ENCODE peak calls at places on chromosomes 11 and 22, in five cellular contexts. One of them, this sample, is unnamed.
A peak's percentile ranks its signal among the peaks of the same experiment; 100 is the strongest.

GRCh38 chr11:64055077-64055476 is 19.3 kb downstream of the FLRT1 start:
- DNase-seq in IMR-90: no peak
- DNase-seq in mesenchymal stem cell: no peak
- DNase-seq in H1: no peak
- DNase-seq in trophoblast cell: no peak
- DNase-seq in this sample: no peak

GRCh38 chr22:45009881-45010531 is at the start of gene PHF21B:
- DNase-seq in IMR-90: peak; percentile 22
- DNase-seq in mesenchymal stem cell: peak; percentile 38
- DNase-seq in H1: peak; percentile 91
- DNase-seq in trophoblast cell: no peak
- DNase-seq in this sample: peak; percentile 86

GRCh38 chr22:40714514-40714966 is 35.3 kb downstream of the MCHR1 start:
- DNase-seq in IMR-90: peak; percentile 68
- DNase-seq in mesenchymal stem cell: peak; percentile 63
- DNase-seq in H1: peak; percentile 72
- DNase-seq in trophoblast cell: no peak
- DNase-seq in this sample: peak; percentile 91

GRCh38 chr22:35631597-35631996 is 14.5 kb upstream of the MB start:
- DNase-seq in IMR-90: no peak
- DNase-seq in mesenchymal stem cell: no peak
- DNase-seq in H1: peak; percentile 85
- DNase-seq in trophoblast cell: peak; percentile 62
- DNase-seq in this sample: no peak

GRCh38 chr11:32231909-32232493 is 141.1 kb downstream of the RCN1 start:
- DNase-seq in IMR-90: peak; percentile 14
- DNase-seq in mesenchymal stem cell: peak; percentile 29
- DNase-seq in H1: peak; percentile 58
- DNase-seq in trophoblast cell: peak; percentile 16
- DNase-seq in this sample: peak; percentile 39

GRCh38 chr22:41856484-41856883 is 23.6 kb downstream of the SREBF2 start:
- DNase-seq in IMR-90: no peak
- DNase-seq in mesenchymal stem cell: no peak
- DNase-seq in H1: no peak
- DNase-seq in trophoblast cell: no peak
- DNase-seq in this sample: no peak

GRCh38 chr11:59186130-59186594 is 14.2 kb downstream of the DTX4 start:
- DNase-seq in IMR-90: no peak
- DNase-seq in mesenchymal stem cell: no peak
- DNase-seq in H1: peak; percentile 82
- DNase-seq in trophoblast cell: peak; percentile 97
- DNase-seq in this sample: no peak

GRCh38 chr11:17277024-17277584 is 565 bp downstream of the NUCB2 start:
- DNase-seq in IMR-90: peak; percentile 63
- DNase-seq in mesenchymal stem cell: peak; percentile 63
- DNase-seq in H1: no peak
- DNase-seq in trophoblast cell: no peak
- DNase-seq in this sample: no peak

GRCh38 chr11:126307706-126308105 is 3.8 kb downstream of the DCPS start:
- DNase-seq in IMR-90: peak; percentile 58
- DNase-seq in mesenchymal stem cell: peak; percentile 49
- DNase-seq in H1: peak; percentile 59
- DNase-seq in trophoblast cell: no peak
- DNase-seq in this sample: no peak

GRCh38 chr11:2929880-2930704 is 872 bp upstream of the PHLDA2 start:
- DNase-seq in IMR-90: peak; percentile 61
- DNase-seq in mesenchymal stem cell: peak; percentile 85
- DNase-seq in H1: peak; percentile 73
- DNase-seq in trophoblast cell: peak; percentile 22
- DNase-seq in this sample: peak; percentile 18

GRCh38 chr11:16194566-16194965 is 161.8 kb downstream of the SOX6 start:
- DNase-seq in IMR-90: peak; percentile 11
- DNase-seq in mesenchymal stem cell: no peak
- DNase-seq in H1: no peak
- DNase-seq in trophoblast cell: no peak
- DNase-seq in this sample: no peak

GRCh38 chr11:71407356-71407755 is 40.8 kb downstream of the DHCR7 start:
- DNase-seq in IMR-90: no peak
- DNase-seq in mesenchymal stem cell: no peak
- DNase-seq in H1: no peak
- DNase-seq in trophoblast cell: no peak
- DNase-seq in this sample: no peak

GRCh38 chr11:111765320-111765983 is 737 bp downstream of the PPP2R1B start:
- DNase-seq in IMR-90: no peak
- DNase-seq in mesenchymal stem cell: peak; percentile 22
- DNase-seq in H1: no peak
- DNase-seq in trophoblast cell: no peak
- DNase-seq in this sample: no peak

GRCh38 chr11:61543606-61544306 is 35.2 kb downstream of the LRRC10B start:
- DNase-seq in IMR-90: peak; percentile 57
- DNase-seq in mesenchymal stem cell: no peak
- DNase-seq in H1: no peak
- DNase-seq in trophoblast cell: no peak
- DNase-seq in this sample: no peak

GRCh38 chr11:114595571-114595970 is at the start of gene NXPE4:
- DNase-seq in IMR-90: no peak
- DNase-seq in mesenchymal stem cell: no peak
- DNase-seq in H1: no peak
- DNase-seq in trophoblast cell: no peak
- DNase-seq in this sample: no peak

GRCh38 chr11:34599406-34599901 is 21.4 kb upstream of the EHF start:
- DNase-seq in IMR-90: peak; percentile 79
- DNase-seq in mesenchymal stem cell: peak; percentile 24
- DNase-seq in H1: no peak
- DNase-seq in trophoblast cell: no peak
- DNase-seq in this sample: no peak

GRCh38 chr11:94553938-94554337 is 10.2 kb downstream of the FUT4 start:
- DNase-seq in IMR-90: peak; percentile 91
- DNase-seq in mesenchymal stem cell: peak; percentile 39
- DNase-seq in H1: no peak
- DNase-seq in trophoblast cell: no peak
- DNase-seq in this sample: no peak

GRCh38 chr11:7347611-7348431 is 96.1 kb downstream of the SYT9 start:
- DNase-seq in IMR-90: no peak
- DNase-seq in mesenchymal stem cell: no peak
- DNase-seq in H1: no peak
- DNase-seq in trophoblast cell: no peak
- DNase-seq in this sample: no peak

GRCh38 chr11:3092603-3093141 is 35.4 kb upstream of the CARS1 start:
- DNase-seq in IMR-90: no peak
- DNase-seq in mesenchymal stem cell: no peak
- DNase-seq in H1: peak; percentile 43
- DNase-seq in trophoblast cell: no peak
- DNase-seq in this sample: no peak

GRCh38 chr11:1006762-1007161 is 29.8 kb downstream of the MUC6 start:
- DNase-seq in IMR-90: no peak
- DNase-seq in mesenchymal stem cell: no peak
- DNase-seq in H1: no peak
- DNase-seq in trophoblast cell: no peak
- DNase-seq in this sample: no peak

GRCh38 chr11:14357843-14358728 is 897 bp downstream of the RRAS2 start:
- DNase-seq in IMR-90: peak; percentile 54
- DNase-seq in mesenchymal stem cell: peak; percentile 80
- DNase-seq in H1: peak; percentile 78
- DNase-seq in trophoblast cell: peak; percentile 72
- DNase-seq in this sample: peak; percentile 67

GRCh38 chr11:62600367-62601113 is 1.1 kb downstream of the MTA2 start:
- DNase-seq in IMR-90: no peak
- DNase-seq in mesenchymal stem cell: no peak
- DNase-seq in H1: no peak
- DNase-seq in trophoblast cell: no peak
- DNase-seq in this sample: no peak

GRCh38 chr11:62601114-62601363 is 626 bp downstream of the MTA2 start:
- DNase-seq in IMR-90: no peak
- DNase-seq in mesenchymal stem cell: peak; percentile 43
- DNase-seq in H1: no peak
- DNase-seq in trophoblast cell: no peak
- DNase-seq in this sample: no peak

GRCh38 chr11:62602141-62603071 is 741 bp upstream of the MTA2 start:
- DNase-seq in IMR-90: peak; percentile 46
- DNase-seq in mesenchymal stem cell: no peak
- DNase-seq in H1: peak; percentile 77
- DNase-seq in trophoblast cell: peak; percentile 62
- DNase-seq in this sample: no peak

GRCh38 chr11:62603072-62603408 is 1.4 kb upstream of the MTA2 start:
- DNase-seq in IMR-90: no peak
- DNase-seq in mesenchymal stem cell: no peak
- DNase-seq in H1: peak; percentile 59
- DNase-seq in trophoblast cell: no peak
- DNase-seq in this sample: no peak

DNA sequence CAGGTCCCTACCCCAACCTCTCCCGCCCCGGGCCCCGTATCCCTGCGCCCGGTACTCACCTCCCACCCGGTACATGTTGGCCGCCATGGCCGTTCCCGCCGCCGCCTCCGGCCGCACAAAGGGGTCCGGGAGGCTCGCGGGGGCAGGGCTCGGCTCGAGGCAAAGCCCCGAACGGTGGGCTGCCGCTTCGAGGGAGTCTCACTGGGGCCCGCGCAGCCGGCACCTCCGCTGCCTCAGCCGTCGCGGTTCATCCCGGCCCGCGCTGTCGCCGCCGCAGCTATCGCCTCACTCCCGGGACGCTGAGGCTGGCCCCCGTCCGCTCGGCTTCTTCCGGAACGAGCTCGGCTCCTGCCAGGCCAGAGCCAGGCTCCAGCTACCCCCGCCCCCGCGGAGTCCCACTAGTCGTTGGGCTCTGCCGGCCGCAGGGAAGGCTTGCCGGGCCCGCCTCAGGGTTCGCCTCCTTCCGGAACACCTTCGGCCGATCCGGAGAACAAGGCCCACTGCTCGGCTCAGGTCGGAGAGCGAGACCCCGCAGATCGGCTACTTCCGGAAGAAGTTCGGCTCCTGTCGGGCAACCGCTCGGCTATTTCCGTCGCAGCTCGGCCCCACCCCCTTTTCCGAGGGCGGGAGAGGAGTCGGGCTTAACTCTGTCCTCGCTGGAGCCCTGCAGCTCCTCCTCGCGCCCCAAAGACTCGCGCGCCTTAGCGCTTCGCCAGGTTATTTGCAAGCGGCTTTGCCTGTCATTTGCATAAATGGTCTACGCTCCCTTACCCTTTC is at the start of gene MTA2:
- DNase-seq in IMR-90: peak; percentile 97
- DNase-seq in mesenchymal stem cell: peak; percentile 98
- DNase-seq in H1: peak; percentile 100
- DNase-seq in trophoblast cell: peak; percentile 99
- DNase-seq in this sample: peak; percentile 99
- H4K91ac ChIP-seq in IMR-90: peak within 1 kb of the TSS; percentile 74
- H4K91ac ChIP-seq in mesenchymal stem cell: peak within 1 kb of the TSS; percentile 91
- H4K91ac ChIP-seq in H1: peak within 1 kb of the TSS; percentile 38
- H4K91ac ChIP-seq in trophoblast cell: peak within 1 kb of the TSS; percentile 98
- H4K91ac ChIP-seq in this sample: peak within 1 kb of the TSS; percentile 31

DNA sequence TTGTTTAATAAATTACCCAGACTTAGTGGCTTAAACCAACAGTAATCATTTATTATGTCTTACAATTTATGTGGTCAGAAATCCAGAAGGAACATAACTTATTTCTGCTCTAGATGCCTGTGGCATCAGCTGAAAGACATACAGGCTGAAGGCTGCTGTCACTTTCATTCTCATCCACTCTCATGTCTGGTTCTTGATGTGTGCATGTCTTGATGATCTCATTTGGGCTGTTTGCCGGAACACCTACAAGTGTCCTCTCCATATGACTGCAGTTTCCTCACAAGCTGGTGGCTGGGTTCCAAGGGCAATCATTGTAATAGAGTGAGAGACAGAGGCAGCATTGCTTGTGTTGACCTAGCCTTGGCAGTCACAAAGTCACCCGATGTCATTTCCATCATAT is 1375.9 kb upstream of the RAG2 start:
- DNase-seq in IMR-90: no peak
- DNase-seq in mesenchymal stem cell: peak; percentile 53
- DNase-seq in H1: no peak
- DNase-seq in trophoblast cell: no peak
- DNase-seq in this sample: no peak
- H3K4me3 ChIP-seq in IMR-90: no peak overlapping the region
- H3K4me3 ChIP-seq in mesenchymal stem cell: no peak overlapping the region
- H3K4me3 ChIP-seq in H1: no peak overlapping the region
- H3K4me3 ChIP-seq in trophoblast cell: no peak overlapping the region
- H3K4me3 ChIP-seq in this sample: no peak overlapping the region

DNA sequence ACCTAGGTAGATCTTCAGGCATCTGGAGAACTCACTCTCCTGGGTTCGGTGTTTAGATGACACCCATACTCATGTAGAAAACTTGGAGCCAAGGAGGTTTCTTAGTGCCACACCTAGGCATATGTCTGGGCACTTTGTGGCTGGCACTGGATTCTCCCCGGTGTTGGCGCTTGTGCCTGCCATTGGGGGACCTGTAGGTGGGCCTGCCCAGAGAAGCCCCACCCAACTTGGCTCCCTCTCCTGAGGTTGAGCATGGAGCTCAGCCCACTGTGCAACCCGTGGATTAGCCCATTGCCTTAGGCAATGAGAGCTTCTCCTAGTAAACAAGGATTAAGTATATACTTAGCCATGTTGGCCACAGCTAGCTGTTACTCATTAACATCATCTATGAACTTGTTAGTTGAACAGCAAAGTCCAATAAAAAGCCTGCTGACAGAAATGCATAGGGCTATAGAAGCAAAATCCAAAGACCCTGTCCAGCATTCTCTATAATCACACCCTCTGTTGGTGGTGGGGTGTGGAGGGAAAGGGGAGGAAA is 335.5 kb upstream of the CHORDC1 start:
- DNase-seq in IMR-90: no peak
- DNase-seq in mesenchymal stem cell: no peak
- DNase-seq in H1: no peak
- DNase-seq in trophoblast cell: no peak
- DNase-seq in this sample: no peak
- H4K91ac ChIP-seq in IMR-90: no peak overlapping the region
- H4K91ac ChIP-seq in mesenchymal stem cell: no peak overlapping the region
- H4K91ac ChIP-seq in H1: no peak overlapping the region
- H4K91ac ChIP-seq in trophoblast cell: no peak overlapping the region
- H4K91ac ChIP-seq in this sample: no peak overlapping the region

GRCh38 chr11:116162086-116162485 is 610.7 kb downstream of the BUD13 start:
- DNase-seq in IMR-90: no peak
- DNase-seq in mesenchymal stem cell: no peak
- DNase-seq in H1: peak; percentile 11
- DNase-seq in trophoblast cell: no peak
- DNase-seq in this sample: no peak
- H3K4me3 ChIP-seq in IMR-90: no peak overlapping the region
- H3K4me3 ChIP-seq in mesenchymal stem cell: no peak overlapping the region
- H3K4me3 ChIP-seq in H1: no peak overlapping the region
- H3K4me3 ChIP-seq in trophoblast cell: no peak overlapping the region
- H3K4me3 ChIP-seq in this sample: no peak overlapping the region

DNA sequence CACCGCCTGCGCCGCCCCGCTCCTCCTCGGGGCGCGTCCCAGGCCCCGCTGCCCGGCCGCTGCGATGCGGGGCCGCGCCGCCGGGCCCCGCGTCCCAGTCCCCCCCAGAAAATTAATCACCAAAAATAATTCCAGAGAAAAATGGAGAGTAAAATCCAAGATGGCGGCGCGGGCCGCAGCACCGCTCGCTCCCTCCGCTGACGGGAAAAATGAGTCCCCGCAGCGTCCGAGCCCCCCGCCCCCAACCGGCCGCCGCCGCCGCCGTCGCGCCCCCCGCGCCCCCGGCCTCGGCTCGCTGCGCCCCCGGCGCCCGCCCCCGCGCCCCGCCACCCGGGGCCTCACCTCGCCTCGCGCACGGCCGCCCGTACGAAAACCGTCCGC is at the start of gene KMT5B:
- DNase-seq in IMR-90: peak; percentile 54
- DNase-seq in mesenchymal stem cell: peak; percentile 62
- DNase-seq in H1: peak; percentile 83
- DNase-seq in trophoblast cell: no peak
- DNase-seq in this sample: peak; percentile 64
- H4K91ac ChIP-seq in IMR-90: peak within 1 kb of the TSS; percentile 84
- H4K91ac ChIP-seq in mesenchymal stem cell: peak within 1 kb of the TSS; percentile 100
- H4K91ac ChIP-seq in H1: peak within 1 kb of the TSS; percentile 98
- H4K91ac ChIP-seq in trophoblast cell: peak within 1 kb of the TSS; percentile 100
- H4K91ac ChIP-seq in this sample: peak within 1 kb of the TSS; percentile 89

GRCh38 chr11:65111159-65111536 is 524 bp upstream of the TM7SF2 start:
- DNase-seq in IMR-90: no peak
- DNase-seq in mesenchymal stem cell: no peak
- DNase-seq in H1: no peak
- DNase-seq in trophoblast cell: no peak
- DNase-seq in this sample: no peak
- H3K4me3 ChIP-seq in IMR-90: no peak overlapping the region
- H3K4me3 ChIP-seq in mesenchymal stem cell: no peak overlapping the region
- H3K4me3 ChIP-seq in H1: peak overlapping the region; percentile 5
- H3K4me3 ChIP-seq in trophoblast cell: peak overlapping the region; percentile 3
- H3K4me3 ChIP-seq in this sample: no peak overlapping the region